ENCODE peak calls at places on chromosome 7, in nine cellular contexts. C is ELF-1, B is cardiac fibroblast, N is H9, Z is neural crest cell, S is T-helper 2 cell, L is GM13976, G is T-helper 9 cell, X is Kasumi-1. F is an unnamed sample.

GRCh38 chr7:601573-602340 is 82.1 kb upstream of the PDGFA start:
- DNase-seq in L (peak), N (no peak), G (peak), S (peak), C (no peak), Z (no peak), X (no peak), B (peak), F (no peak)

GRCh38 chr7:82740246-82740848 is 296.8 kb upstream of the CACNA2D1 start:
- DNase-seq in N (peak), X (peak), L (no peak), C (no peak), Z (peak), G (no peak), B (peak), S (no peak), F (peak)

GRCh38 chr7:151346180-151346769 is 4.7 kb downstream of the NUB1 start:
- DNase-seq in G (no peak), S (no peak), Z (no peak), B (peak), X (no peak), N (no peak), L (no peak), C (no peak), F (no peak)

GRCh38 chr7:75055830-75056431 is 17.7 kb downstream of the RCC1L start:
- DNase-seq in L (no peak), B (peak), Z (no peak), X (no peak), N (no peak), G (no peak), C (no peak), S (no peak), F (no peak)

GRCh38 chr7:105885386-105886111 is 9.2 kb upstream of the ATXN7L1 start:
- DNase-seq in X (no peak), B (peak), Z (no peak), C (no peak), L (no peak), N (no peak), G (no peak), S (no peak), F (no peak)

GRCh38 chr7:121305109-121305508 is 23.7 kb upstream of the WNT16 start:
- DNase-seq in S (no peak), Z (no peak), B (peak), C (no peak), N (no peak), X (no peak), L (no peak), G (no peak), F (no peak)

GRCh38 chr7:81370857-81371256 is 399.0 kb downstream of the HGF start:
- DNase-seq in N (no peak), X (no peak), G (no peak), B (peak), S (no peak), C (no peak), Z (no peak), L (no peak), F (no peak)

GRCh38 chr7:85528581-85528980 is 341.7 kb upstream of the SEMA3D start:
- DNase-seq in N (no peak), C (no peak), B (peak), X (no peak), Z (no peak), L (no peak), S (no peak), G (no peak), F (no peak)

GRCh38 chr7:132755538-132756481 is 179.5 kb upstream of the PLXNA4 start:
- DNase-seq in B (peak), L (no peak), Z (no peak), X (no peak), C (no peak), G (no peak), S (no peak), N (no peak), F (no peak)

GRCh38 chr7:35878356-35878755 is 77.5 kb downstream of the SEPTIN7 start:
- DNase-seq in Z (no peak), G (no peak), L (no peak), S (no peak), C (no peak), N (no peak), B (no peak), X (no peak), F (no peak)

GRCh38 chr7:105493196-105493927 is 28.7 kb downstream of the PUS7 start:
- DNase-seq in L (no peak), Z (no peak), N (no peak), G (no peak), B (no peak), X (no peak), C (no peak), S (no peak), F (no peak)

GRCh38 chr7:142939226-142939910 is at the start of gene LLCFC1:
- DNase-seq in Z (no peak), L (peak), B (no peak), N (peak), X (peak), C (peak), S (no peak), G (no peak), F (no peak)

GRCh38 chr7:141754939-141755338 is 9.0 kb upstream of the TAS2R3 start:
- DNase-seq in B (peak), L (no peak), C (peak), Z (no peak), S (no peak), X (peak), G (no peak), N (peak), F (no peak)

GRCh38 chr7:76047305-76047810 is 442 bp downstream of the STYXL1 start:
- DNase-seq in Z (no peak), S (no peak), C (no peak), L (no peak), X (peak), B (peak), G (peak), N (no peak), F (no peak)

GRCh38 chr7:92613720-92614119 is 23.5 kb upstream of the FAM133B start:
- DNase-seq in N (no peak), C (no peak), S (no peak), B (no peak), X (no peak), L (no peak), G (no peak), Z (no peak), F (no peak)

GRCh38 chr7:12212051-12212485 is 974 bp downstream of the TMEM106B start:
- DNase-seq in S (no peak), Z (no peak), G (no peak), X (peak), C (peak), L (no peak), B (peak), N (no peak), F (no peak)

GRCh38 chr7:43652364-43652763 is 69.5 kb downstream of the STK17A start:
- DNase-seq in S (no peak), G (no peak), B (no peak), Z (no peak), N (no peak), L (no peak), C (no peak), X (no peak), F (no peak)

GRCh38 chr7:74294191-74294998 is 5.2 kb downstream of the CLIP2 start:
- DNase-seq in S (no peak), Z (no peak), X (no peak), B (peak), C (no peak), G (no peak), N (no peak), L (no peak), F (no peak)

GRCh38 chr7:134813668-134814067 is 34.2 kb downstream of the CALD1 start:
- DNase-seq in S (no peak), C (no peak), L (no peak), X (no peak), B (peak), N (no peak), Z (no peak), G (no peak), F (no peak)

GRCh38 chr7:91310829-91311460 is 46.7 kb downstream of the FZD1 start:
- DNase-seq in L (no peak), S (no peak), C (no peak), Z (no peak), B (peak), G (no peak), X (no peak), N (no peak), F (no peak)

GRCh38 chr7:99296471-99296870 is 23.8 kb downstream of the MYH16 start:
- DNase-seq in C (peak), B (no peak), Z (no peak), S (no peak), X (no peak), G (no peak), N (peak), L (no peak), F (no peak)

F was measured in progenitor cell of endocrine pancreas.